ENCODE peak calls at places on chromosomes 13 and 19, in nine cellular contexts. J is PC-3, E is thoracic aorta, C is SK-N-SH, L is fibroblast of lung, P is uterus, O is lower lobe of right lung, S is upper lobe of right lung, Y is breast epithelium. A is an unnamed sample.

GRCh38 chr19:17680235-17680722 is 7.9 kb downstream of the UNC13A start:
- DNase-seq in J (peak), E (peak), C (no peak), L (peak), P (peak), O (peak), S (peak), Y (peak), A (peak)

GRCh38 chr13:101579291-101579802 is 126.9 kb downstream of the ITGBL1 start:
- DNase-seq in J (peak), E (no peak), C (peak), L (peak), P (no peak), O (no peak), S (no peak), Y (no peak), A (no peak)

GRCh38 chr19:43595605-43595998 is 332 bp downstream of the IRGQ start:
- DNase-seq in J (no peak), E (no peak), C (no peak), L (no peak), P (no peak), O (peak), S (no peak), Y (peak), A (peak)

GRCh38 chr13:95457294-95457693 is 95.2 kb upstream of the CLDN10 start:
- DNase-seq in J (no peak), E (no peak), C (no peak), L (no peak), P (no peak), O (no peak), S (no peak), Y (no peak), A (no peak)

GRCh38 chr19:13234518-13234917 is 84.3 kb downstream of the IER2 start:
- DNase-seq in J (peak), E (no peak), C (peak), L (peak), P (peak), O (peak), S (peak), Y (no peak), A (no peak)

GRCh38 chr19:13537454-13537853 is 31.2 kb upstream of the CACNA1A start:
- DNase-seq in J (no peak), E (no peak), C (no peak), L (no peak), P (no peak), O (no peak), S (no peak), Y (no peak), A (no peak)

GRCh38 chr13:38045278-38046048 is 175.9 kb upstream of the TRPC4 start:
- DNase-seq in J (peak), E (no peak), C (peak), L (peak), P (no peak), O (no peak), S (no peak), Y (no peak), A (no peak)

GRCh38 chr13:112994084-112994780 is 25.2 kb downstream of the MCF2L start:
- DNase-seq in J (no peak), E (no peak), C (no peak), L (no peak), P (no peak), O (peak), S (no peak), Y (peak), A (no peak)

GRCh38 chr19:17540174-17540573 is 15.3 kb upstream of the COLGALT1 start:
- DNase-seq in J (no peak), E (no peak), C (no peak), L (no peak), P (no peak), O (no peak), S (no peak), Y (no peak), A (no peak)

GRCh38 chr13:109273326-109273751 is 513.0 kb downstream of the IRS2 start:
- DNase-seq in J (peak), E (no peak), C (no peak), L (peak), P (no peak), O (no peak), S (no peak), Y (no peak), A (no peak)

GRCh38 chr19:41570639-41571112 is 5.3 kb upstream of the CEACAM21 start:
- DNase-seq in J (peak), E (no peak), C (peak), L (peak), P (peak), O (peak), S (peak), Y (peak), A (peak)

GRCh38 chr13:106275441-106276032 is 259.9 kb downstream of the EFNB2 start:
- DNase-seq in J (no peak), E (no peak), C (no peak), L (peak), P (no peak), O (no peak), S (no peak), Y (no peak), A (no peak)

GRCh38 chr13:94860981-94861407 is 148.6 kb upstream of the SOX21 start:
- DNase-seq in J (peak), E (no peak), C (no peak), L (peak), P (no peak), O (no peak), S (no peak), Y (no peak), A (no peak)

GRCh38 chr19:50516456-50516855 is 2.7 kb upstream of the ASPDH start:
- DNase-seq in J (no peak), E (no peak), C (no peak), L (no peak), P (no peak), O (peak), S (no peak), Y (no peak), A (no peak)

GRCh38 chr19:46514589-46515289 is 19.1 kb upstream of the PNMA8B start:
- DNase-seq in J (no peak), E (no peak), C (no peak), L (no peak), P (no peak), O (no peak), S (no peak), Y (no peak), A (no peak)

GRCh38 chr13:85755123-85755522 is 44.1 kb downstream of the SLITRK6 start:
- DNase-seq in J (no peak), E (no peak), C (peak), L (peak), P (no peak), O (no peak), S (no peak), Y (no peak), A (no peak)

GRCh38 chr19:14054721-14055120 is 7.2 kb downstream of the PALM3 start:
- DNase-seq in J (no peak), E (no peak), C (peak), L (no peak), P (no peak), O (no peak), S (peak), Y (no peak), A (no peak)

GRCh38 chr19:19529783-19530422 is 1.2 kb downstream of the YJEFN3 start:
- DNase-seq in J (no peak), E (no peak), C (no peak), L (no peak), P (no peak), O (no peak), S (no peak), Y (no peak), A (no peak)

GRCh38 chr19:48698046-48698445 is 2.3 kb downstream of the FUT2 start:
- DNase-seq in J (peak), E (no peak), C (no peak), L (peak), P (no peak), O (no peak), S (no peak), Y (no peak), A (no peak)

GRCh38 chr19:45506246-45506990 is 861 bp upstream of the VASP start:
- DNase-seq in J (peak), E (peak), C (peak), L (peak), P (peak), O (peak), S (peak), Y (peak), A (peak)

GRCh38 chr19:1355974-1356865 is 27.5 kb upstream of the NDUFS7 start:
- DNase-seq in J (no peak), E (no peak), C (no peak), L (peak), P (peak), O (no peak), S (no peak), Y (no peak), A (no peak)

GRCh38 chr13:20412761-20413355 is 112.8 kb downstream of the CRYL1 start:
- DNase-seq in J (peak), E (no peak), C (no peak), L (peak), P (no peak), O (no peak), S (no peak), Y (no peak), A (no peak)

GRCh38 chr13:54301085-54301484 is 1272.5 kb downstream of the OLFM4 start:
- DNase-seq in J (no peak), E (no peak), C (no peak), L (no peak), P (no peak), O (no peak), S (no peak), Y (no peak), A (no peak)

GRCh38 chr13:48303331-48304131 is at the start of gene RB1:
- DNase-seq in J (peak), E (peak), C (peak), L (peak), P (peak), O (peak), S (peak), Y (peak), A (peak)

GRCh38 chr19:47601180-47601904 is 7.6 kb upstream of the BICRA start:
- DNase-seq in J (peak), E (no peak), C (no peak), L (no peak), P (no peak), O (no peak), S (no peak), Y (no peak), A (no peak)

GRCh38 chr19:47593860-47594259 is 15.1 kb upstream of the BICRA start:
- DNase-seq in J (no peak), E (no peak), C (no peak), L (no peak), P (no peak), O (no peak), S (no peak), Y (no peak), A (no peak)

GRCh38 chr19:47600246-47601179 is 8.4 kb upstream of the BICRA start:
- DNase-seq in J (peak), E (peak), C (peak), L (peak), P (peak), O (peak), S (peak), Y (peak), A (peak)

GRCh38 chr19:47595937-47596336 is 13.0 kb upstream of the BICRA start:
- DNase-seq in J (no peak), E (no peak), C (no peak), L (no peak), P (no peak), O (no peak), S (no peak), Y (no peak), A (no peak)

GRCh38 chr19:47598407-47599349 is 10.3 kb upstream of the BICRA start:
- DNase-seq in J (peak), E (peak), C (no peak), L (peak), P (peak), O (no peak), S (no peak), Y (peak), A (no peak)
- H3K27ac ChIP-seq in J (peak), E (peak), C (peak), L (peak), P (peak), O (peak), S (peak), Y (peak), A (peak)

DNA sequence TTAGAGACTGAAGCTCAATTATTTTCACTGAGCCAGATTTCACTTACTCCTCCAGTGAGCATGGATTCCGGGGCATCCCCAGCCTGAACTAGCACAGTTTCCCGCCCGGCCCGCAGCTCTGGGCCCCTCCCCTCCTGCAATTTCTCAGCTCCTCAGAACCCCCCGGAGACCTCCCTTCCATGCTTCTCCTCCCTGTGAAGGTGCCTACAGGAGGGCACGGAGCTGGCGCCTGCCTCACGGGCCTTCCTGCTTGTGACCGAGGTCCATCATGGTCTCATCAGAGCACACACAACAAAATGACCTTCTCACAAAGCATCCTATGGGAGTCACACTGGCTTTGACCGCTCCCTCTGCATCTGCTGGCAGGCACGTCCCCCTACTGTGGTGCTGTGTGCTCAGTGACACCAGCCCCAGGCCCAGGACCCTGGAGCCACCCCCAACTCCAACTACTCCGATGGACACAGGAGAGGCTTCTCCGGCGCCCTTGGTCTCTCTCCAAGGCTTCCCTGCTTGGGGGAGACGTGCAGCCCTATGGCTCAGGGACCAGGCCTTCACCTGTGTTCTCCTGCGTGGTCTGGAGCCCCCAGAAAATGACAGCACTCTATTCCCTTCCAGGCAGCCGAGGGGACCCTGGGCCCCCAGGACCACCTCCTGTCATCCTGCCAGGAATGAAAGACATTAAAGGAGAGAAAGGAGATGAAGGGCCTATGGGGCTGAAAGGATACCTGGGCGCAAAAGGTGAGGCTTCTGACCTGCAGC is 77.1 kb downstream of the RAB20 start:
- DNase-seq in J (no peak), E (no peak), C (no peak), L (no peak), P (no peak), O (peak), S (no peak), Y (no peak), A (no peak)
- H3K27ac ChIP-seq in J (no peak), E (no peak), C (no peak), L (no peak), P (no peak), O (no peak), S (no peak), Y (no peak), A (no peak)

DNA sequence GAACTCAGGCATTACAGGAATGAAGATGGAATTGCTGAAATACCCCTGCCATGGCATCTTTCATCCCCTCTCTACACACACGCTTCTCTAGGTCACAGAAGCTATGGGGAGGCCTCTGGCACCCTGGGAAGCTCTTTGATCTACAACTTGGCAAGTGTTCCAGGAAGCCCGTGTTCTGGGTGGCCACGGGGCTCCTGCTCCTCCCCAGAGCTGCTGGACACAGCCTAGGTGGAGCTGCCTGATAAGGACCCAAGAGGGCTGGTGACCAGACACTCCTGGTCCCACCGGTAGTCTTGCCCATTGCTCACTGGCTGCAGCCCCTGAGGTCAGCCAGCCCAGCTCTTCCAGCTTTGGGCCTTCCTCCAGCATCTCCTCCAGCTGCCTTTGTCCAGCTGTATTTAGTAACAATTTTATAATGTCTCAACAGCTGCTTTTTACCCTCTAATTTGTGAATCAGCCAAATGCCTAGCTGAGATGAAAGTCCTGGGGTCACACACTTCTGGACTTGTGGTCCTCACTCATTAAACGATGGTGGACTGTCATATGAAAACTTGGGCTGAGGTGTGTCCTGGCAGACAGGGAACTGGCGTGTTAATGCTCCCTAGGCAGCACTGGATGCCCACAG is 72.8 kb upstream of the SPATA13 start:
- DNase-seq in J (no peak), E (no peak), C (no peak), L (no peak), P (no peak), O (no peak), S (no peak), Y (no peak), A (no peak)
- H3K27ac ChIP-seq in J (no peak), E (no peak), C (no peak), L (no peak), P (peak), O (no peak), S (no peak), Y (no peak), A (no peak)

GRCh38 chr19:35449347-35450043 is 1.4 kb downstream of the FFAR2 start:
- DNase-seq in J (peak), E (no peak), C (peak), L (no peak), P (no peak), O (no peak), S (no peak), Y (no peak), A (no peak)

GRCh38 chr19:35451278-35452096 is 3.4 kb downstream of the FFAR2 start:
- DNase-seq in J (no peak), E (no peak), C (no peak), L (no peak), P (no peak), O (no peak), S (no peak), Y (no peak), A (no peak)

GRCh38 chr19:35444735-35445134 is 3.3 kb upstream of the FFAR2 start:
- DNase-seq in J (no peak), E (no peak), C (no peak), L (no peak), P (no peak), O (no peak), S (no peak), Y (no peak), A (no peak)

GRCh38 chr19:35446194-35446593 is 1.9 kb upstream of the FFAR2 start:
- DNase-seq in J (no peak), E (no peak), C (no peak), L (no peak), P (no peak), O (no peak), S (no peak), Y (no peak), A (no peak)

GRCh38 chr19:35447870-35448492 is at the start of gene FFAR2:
- DNase-seq in J (no peak), E (no peak), C (no peak), L (no peak), P (no peak), O (no peak), S (no peak), Y (no peak), A (no peak)
- H3K27ac ChIP-seq in J (no peak), E (no peak), C (no peak), L (no peak), P (no peak), O (peak), S (no peak), Y (peak), A (no peak)

GRCh38 chr13:50809133-50810090 is 34.1 kb downstream of the DLEU7 start:
- DNase-seq in J (no peak), E (no peak), C (no peak), L (no peak), P (no peak), O (no peak), S (no peak), Y (no peak), A (no peak)

GRCh38 chr13:50812242-50812641 is 31.2 kb downstream of the DLEU7 start:
- DNase-seq in J (no peak), E (no peak), C (no peak), L (no peak), P (no peak), O (no peak), S (no peak), Y (no peak), A (no peak)

GRCh38 chr13:50810998-50811397 is 32.5 kb downstream of the DLEU7 start:
- DNase-seq in J (no peak), E (no peak), C (no peak), L (no peak), P (no peak), O (no peak), S (no peak), Y (no peak), A (no peak)

GRCh38 chr13:50805805-50806204 is 37.7 kb downstream of the DLEU7 start:
- DNase-seq in J (peak), E (no peak), C (no peak), L (peak), P (no peak), O (no peak), S (no peak), Y (no peak), A (no peak)

DNA sequence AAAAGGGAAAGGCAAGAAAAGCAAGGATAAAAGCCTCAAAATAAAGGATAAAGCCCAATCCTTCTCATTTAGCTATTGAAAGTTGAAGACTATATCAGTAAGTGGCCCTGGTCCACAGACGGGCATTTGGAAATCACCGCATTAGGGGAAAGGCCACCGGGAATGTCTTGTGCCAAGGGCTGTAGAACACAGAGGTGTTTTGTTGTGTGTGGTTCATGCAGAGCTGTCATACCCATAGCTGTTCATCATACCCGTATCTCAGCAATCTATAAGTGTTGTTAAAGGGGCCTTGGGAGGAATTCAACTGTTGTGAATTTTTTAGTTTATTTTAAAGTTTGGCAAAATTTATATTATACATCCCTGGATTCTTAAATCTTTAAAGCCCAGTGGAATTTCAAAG is 33.0 kb downstream of the DLEU7 start:
- DNase-seq in J (no peak), E (no peak), C (no peak), L (no peak), P (no peak), O (no peak), S (no peak), Y (no peak), A (no peak)
- H3K27ac ChIP-seq in J (no peak), E (no peak), C (no peak), L (no peak), P (no peak), O (no peak), S (no peak), Y (no peak), A (no peak)

A was measured in caudate nucleus.